ENCODE peak calls at places on chromosomes 7 and 10, in four cellular contexts. F, M, Y and C are unnamed samples.
A peak's percentile ranks its signal among the peaks of the same experiment; 100 is the strongest.

GRCh38 chr7:108001759-108002725 is 919 bp downstream of the LAMB1 start:
- DNase-seq in F (peak; percentile 48), M (no peak), Y (no peak), C (no peak)

GRCh38 chr7:151672706-151673105 is 153.0 kb upstream of the RHEB start:
- DNase-seq in F (no peak), M (no peak), Y (peak; percentile 38), C (no peak)

GRCh38 chr7:6205921-6206660 is 66.3 kb downstream of the CYTH3 start:
- DNase-seq in F (no peak), M (no peak), Y (peak; percentile 27), C (no peak)

GRCh38 chr10:21169271-21169670 is 272.2 kb upstream of the NEBL start:
- DNase-seq in F (no peak), M (no peak), Y (no peak), C (no peak)

GRCh38 chr10:49371967-49372366 is 23.9 kb downstream of the DRGX start:
- DNase-seq in F (no peak), M (no peak), Y (no peak), C (no peak)

GRCh38 chr10:129932182-129932581 is 31.9 kb downstream of the EBF3 start:
- DNase-seq in F (no peak), M (no peak), Y (no peak), C (no peak)

GRCh38 chr7:105759670-105760548 is 116.5 kb downstream of the ATXN7L1 start:
- DNase-seq in F (peak; percentile 57), M (no peak), Y (peak; percentile 76), C (peak; percentile 60)

GRCh38 chr10:75616076-75616475 is 184.7 kb downstream of the LRMDA start:
- DNase-seq in F (no peak), M (no peak), Y (no peak), C (no peak)

GRCh38 chr10:91412688-91413087 is 2.5 kb downstream of the HECTD2 start:
- DNase-seq in F (peak; percentile 24), M (no peak), Y (no peak), C (no peak)

GRCh38 chr7:55306331-55306730 is 58.8 kb upstream of the LANCL2 start:
- DNase-seq in F (no peak), M (no peak), Y (no peak), C (no peak)

GRCh38 chr7:104005197-104005596 is 15.7 kb upstream of the RELN start:
- DNase-seq in F (no peak), M (no peak), Y (no peak), C (no peak)

GRCh38 chr7:104843198-104843597 is 170.8 kb upstream of the KMT2E start:
- DNase-seq in F (no peak), M (no peak), Y (no peak), C (no peak)

GRCh38 chr10:120761951-120762350 is 89.2 kb upstream of the WDR11 start:
- DNase-seq in F (no peak), M (no peak), Y (no peak), C (no peak)

GRCh38 chr10:102822222-102822621 is 15.0 kb downstream of the CYP17A1 start:
- DNase-seq in F (no peak), M (no peak), Y (no peak), C (no peak)
- H3K36me3 ChIP-seq in F (no peaks in the 10 kb centered on the region), M (no peaks in the 10 kb centered on the region), Y (no peaks in the 10 kb centered on the region), C (no peaks in the 10 kb centered on the region)

GRCh38 chr10:133399123-133399601 is 5.2 kb downstream of the MTG1 start:
- DNase-seq in F (no peak), M (no peak), Y (no peak), C (no peak)

GRCh38 chr10:133394801-133395221 is 854 bp downstream of the MTG1 start:
- DNase-seq in F (peak; percentile 12), M (no peak), Y (peak; percentile 16), C (no peak)

GRCh38 chr10:133400624-133401424 is 6.9 kb downstream of the MTG1 start:
- DNase-seq in F (no peak), M (no peak), Y (no peak), C (no peak)

GRCh38 chr10:133396035-133396624 is 2.2 kb downstream of the MTG1 start:
- DNase-seq in F (no peak), M (no peak), Y (no peak), C (no peak)

GRCh38 chr10:133397938-133398337 is 4.0 kb downstream of the MTG1 start:
- DNase-seq in F (no peak), M (no peak), Y (no peak), C (no peak)
- H3K36me3 ChIP-seq in F (no peaks in the 10 kb centered on the region), M (no peaks in the 10 kb centered on the region), Y (peaks cover 33% of the 10 kb centered on the region), C (peaks cover 10% of the 10 kb centered on the region)

DNA sequence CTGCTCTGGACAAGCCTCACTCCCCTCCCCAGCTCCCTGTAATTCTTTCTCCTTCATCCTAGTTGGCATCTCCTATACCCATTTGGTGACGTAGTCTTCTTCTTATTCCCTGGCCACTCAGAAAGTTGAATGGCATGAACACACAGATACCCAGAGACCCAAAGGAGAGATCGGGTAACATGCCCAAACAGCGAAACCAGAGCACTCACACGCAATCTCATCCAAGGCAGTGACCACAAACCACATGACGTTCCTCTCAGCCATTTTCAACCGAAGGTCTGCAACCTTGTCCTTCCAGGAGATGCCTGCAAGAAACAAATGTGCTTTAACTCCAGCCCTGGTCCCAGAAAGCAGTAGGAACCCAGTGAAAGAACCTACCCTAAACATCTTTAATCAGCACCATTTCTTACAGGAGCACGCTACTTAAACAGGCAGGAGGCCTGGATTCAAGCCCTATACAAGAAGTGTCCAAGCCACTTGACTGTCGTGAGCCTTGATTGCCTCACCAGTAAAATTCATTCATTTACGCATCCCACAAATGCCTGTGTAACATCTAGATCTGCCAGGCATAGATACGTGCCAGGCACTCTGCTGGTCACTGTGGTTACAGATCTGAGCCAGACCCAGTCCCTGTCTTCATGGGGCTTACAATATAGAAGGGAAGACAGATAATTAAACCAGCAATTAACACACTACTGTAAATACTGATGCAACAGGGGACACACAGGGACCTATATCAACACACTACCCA is 37.1 kb downstream of the XPNPEP1 start:
- DNase-seq in F (no peak), M (no peak), Y (no peak), C (no peak)
- H3K36me3 ChIP-seq in F (no peaks in the 10 kb centered on the region), M (peaks cover 8% of the 10 kb centered on the region), Y (peaks cover 12% of the 10 kb centered on the region), C (no peaks in the 10 kb centered on the region)

GRCh38 chr7:44386139-44386913 is 60.9 kb upstream of the CAMK2B start:
- DNase-seq in F (no peak), M (no peak), Y (no peak), C (no peak)

GRCh38 chr7:44383566-44383965 is 58.2 kb upstream of the CAMK2B start:
- DNase-seq in F (no peak), M (no peak), Y (peak; percentile 64), C (no peak)

GRCh38 chr7:44382459-44383300 is 57.3 kb upstream of the CAMK2B start:
- DNase-seq in F (no peak), M (no peak), Y (no peak), C (no peak)

GRCh38 chr7:44385384-44386138 is 60.2 kb upstream of the CAMK2B start:
- DNase-seq in F (no peak), M (no peak), Y (no peak), C (no peak)

GRCh38 chr7:44384586-44385383 is 59.4 kb upstream of the CAMK2B start:
- DNase-seq in F (no peak), M (no peak), Y (no peak), C (no peak)
- H3K36me3 ChIP-seq in F (no peaks in the 10 kb centered on the region), M (peaks cover 7% of the 10 kb centered on the region), Y (peaks cover 12% of the 10 kb centered on the region), C (peaks cover 10% of the 10 kb centered on the region)

GRCh38 chr7:142961595-142961972 is 579 bp downstream of the KEL start:
- DNase-seq in F (no peak), M (no peak), Y (no peak), C (no peak)
- H3K36me3 ChIP-seq in F (no peaks in the 10 kb centered on the region), M (no peaks in the 10 kb centered on the region), Y (no peaks in the 10 kb centered on the region), C (no peaks in the 10 kb centered on the region)